ENCODE peak calls at places on chromosomes 4 and X, in nine cellular contexts. B, S, W, Y, K, D, H, L and E are unnamed samples.

GRCh38 chrX:136627381-136627780 is 20.6 kb upstream of the CD40LG start:
- DNase-seq in L (no peak), B (no peak), Y (no peak), W (no peak), D (no peak), S (no peak), K (no peak), H (no peak), E (no peak)

GRCh38 chr4:80180743-80181142 is 16.6 kb upstream of the PRDM8 start:
- DNase-seq in B (no peak), Y (no peak), L (no peak), D (no peak), W (no peak), S (no peak), H (no peak), K (no peak), E (no peak)

GRCh38 chr4:169009281-169010124 is 552 bp downstream of the CBR4 start:
- DNase-seq in B (peak), Y (peak), K (peak), L (peak), D (peak), W (peak), H (peak), S (peak), E (no peak)

GRCh38 chr4:187176261-187176910 is 452.7 kb upstream of the FAT1 start:
- DNase-seq in Y (no peak), H (peak), B (no peak), K (no peak), S (no peak), W (no peak), D (no peak), L (no peak), E (no peak)

GRCh38 chrX:102930990-102931756 is 5.9 kb upstream of the RAB40AL start:
- DNase-seq in Y (no peak), S (no peak), L (no peak), H (no peak), K (no peak), B (no peak), D (no peak), W (no peak), E (no peak)

GRCh38 chr4:184352891-184353290 is 121.5 kb downstream of the IRF2 start:
- DNase-seq in D (no peak), S (no peak), L (no peak), H (no peak), W (no peak), K (no peak), B (no peak), Y (no peak), E (no peak)

GRCh38 chrX:51494409-51494808 is 2.0 kb downstream of the NUDT11 start:
- DNase-seq in Y (no peak), D (no peak), L (no peak), W (no peak), H (peak), K (no peak), S (no peak), B (no peak), E (no peak)

GRCh38 chr4:105042451-105042850 is 104.2 kb upstream of the TET2 start:
- DNase-seq in W (no peak), S (no peak), B (no peak), D (no peak), K (no peak), L (no peak), H (no peak), Y (no peak), E (no peak)

GRCh38 chr4:181281451-181281850 is 961.8 kb upstream of the TENM3 start:
- DNase-seq in Y (no peak), D (no peak), S (no peak), K (no peak), L (no peak), B (no peak), W (no peak), H (no peak), E (no peak)

GRCh38 chr4:139872274-139872673 is 206.7 kb downstream of the MGST2 start:
- DNase-seq in L (no peak), S (no peak), Y (no peak), H (peak), W (no peak), B (no peak), K (no peak), D (no peak), E (no peak)

GRCh38 chr4:118318931-118319330 is 33.9 kb downstream of the PRSS12 start:
- DNase-seq in Y (no peak), K (no peak), S (no peak), H (no peak), L (no peak), W (no peak), B (no peak), D (no peak), E (no peak)

GRCh38 chrX:21837056-21837455 is 2.4 kb upstream of the MBTPS2 start:
- DNase-seq in K (no peak), H (no peak), S (no peak), W (no peak), L (no peak), B (no peak), D (no peak), Y (no peak), E (no peak)

GRCh38 chrX:21840199-21840557 is 761 bp downstream of the MBTPS2 start:
- DNase-seq in Y (no peak), H (no peak), L (no peak), D (no peak), S (no peak), K (no peak), W (no peak), B (no peak), E (no peak)

GRCh38 chrX:21838937-21839333 is 482 bp upstream of the MBTPS2 start:
- DNase-seq in H (peak), B (no peak), K (no peak), D (no peak), L (no peak), Y (no peak), W (no peak), S (no peak), E (no peak)

GRCh38 chrX:21843179-21843578 is 3.8 kb downstream of the MBTPS2 start:
- DNase-seq in H (no peak), L (no peak), B (no peak), W (no peak), Y (no peak), S (no peak), K (no peak), D (no peak), E (no peak)

DNA sequence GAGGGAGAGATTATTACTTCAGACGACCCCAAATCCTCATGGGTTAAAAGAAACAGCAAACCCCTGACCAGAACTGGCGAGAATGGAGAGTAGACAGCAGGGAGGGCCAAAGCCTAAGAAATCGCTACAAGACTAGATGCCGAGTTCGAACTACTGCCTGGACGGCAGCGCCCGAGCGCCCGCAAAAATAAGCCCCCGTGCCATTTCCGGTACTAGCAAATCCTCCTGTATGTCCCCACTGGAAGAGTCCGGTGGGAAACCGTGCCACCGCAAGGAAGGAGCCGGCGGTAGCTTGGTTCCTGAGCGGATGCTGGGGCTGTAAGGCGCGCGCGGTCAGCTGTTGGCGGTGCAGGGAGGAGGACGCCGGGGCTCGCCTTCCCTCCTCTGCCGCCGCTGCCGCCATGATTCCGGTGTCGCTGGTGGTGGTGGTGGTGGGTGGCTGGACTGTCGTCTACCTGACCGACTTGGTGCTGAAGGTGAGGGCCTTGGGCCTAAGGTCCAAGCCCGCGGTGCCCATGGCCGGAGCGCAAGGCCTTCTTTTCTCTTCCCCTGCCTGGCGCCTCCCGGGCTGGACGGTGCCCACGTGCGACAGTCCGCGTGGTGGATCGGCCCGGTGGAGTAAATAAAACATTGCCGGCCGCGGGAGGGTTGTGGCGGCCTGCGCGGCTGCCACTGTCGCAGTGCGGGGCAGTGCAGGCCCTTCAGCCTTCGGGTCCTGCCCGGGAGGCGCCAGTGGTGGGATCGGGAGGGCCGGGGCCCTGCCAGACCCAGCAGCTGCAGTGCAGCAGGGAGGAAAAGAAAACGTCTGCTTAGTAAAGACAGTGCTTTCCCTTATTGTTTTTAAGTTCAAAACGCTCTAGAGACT is at the start of gene MBTPS2:
- DNase-seq in D (peak), S (peak), W (peak), L (peak), K (peak), Y (peak), H (peak), B (peak), E (peak)
- TF ChIP-seq CTCF in D (no peak), S (no peak), W (no peak), L (peak), K (no peak), Y (no peak), H (no peak), B (no peak), E (no peak)

DNA sequence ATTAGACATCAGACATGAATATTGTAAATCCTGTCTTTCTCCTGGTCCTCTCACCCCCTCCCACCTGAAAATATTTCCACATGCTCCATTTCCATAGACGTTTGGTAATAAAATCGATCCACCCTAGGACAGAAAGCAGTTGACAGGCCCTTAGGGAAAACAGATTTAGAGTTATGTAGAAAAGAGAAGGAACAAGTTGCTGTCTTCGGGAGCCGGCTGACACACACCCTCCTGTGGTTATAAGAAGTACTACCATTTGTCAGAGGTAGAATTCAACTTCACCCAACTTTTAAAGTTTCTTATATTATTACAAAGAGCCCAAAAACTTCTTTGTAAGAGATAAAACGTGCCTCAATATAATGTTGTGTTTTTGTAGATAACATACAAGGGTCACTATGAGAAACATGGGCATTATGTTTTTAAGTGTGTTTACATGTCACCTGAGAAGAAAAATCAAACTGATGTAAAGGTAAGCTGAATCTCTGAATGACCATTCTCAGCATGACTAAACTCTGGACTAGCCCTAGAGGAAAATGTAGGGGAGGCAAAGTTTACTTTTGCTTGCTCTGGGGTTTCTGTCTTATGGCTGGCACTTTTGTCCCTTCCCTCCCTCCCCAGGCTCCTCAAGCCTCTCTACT is 6.7 kb downstream of the MEPE start:
- DNase-seq in D (no peak), Y (no peak), L (no peak), W (peak), K (peak), H (peak), S (peak), B (no peak), E (no peak)
- TF ChIP-seq CTCF in D (peak), Y (peak), L (peak), W (peak), K (peak), H (peak), S (peak), B (peak), E (peak)

DNA sequence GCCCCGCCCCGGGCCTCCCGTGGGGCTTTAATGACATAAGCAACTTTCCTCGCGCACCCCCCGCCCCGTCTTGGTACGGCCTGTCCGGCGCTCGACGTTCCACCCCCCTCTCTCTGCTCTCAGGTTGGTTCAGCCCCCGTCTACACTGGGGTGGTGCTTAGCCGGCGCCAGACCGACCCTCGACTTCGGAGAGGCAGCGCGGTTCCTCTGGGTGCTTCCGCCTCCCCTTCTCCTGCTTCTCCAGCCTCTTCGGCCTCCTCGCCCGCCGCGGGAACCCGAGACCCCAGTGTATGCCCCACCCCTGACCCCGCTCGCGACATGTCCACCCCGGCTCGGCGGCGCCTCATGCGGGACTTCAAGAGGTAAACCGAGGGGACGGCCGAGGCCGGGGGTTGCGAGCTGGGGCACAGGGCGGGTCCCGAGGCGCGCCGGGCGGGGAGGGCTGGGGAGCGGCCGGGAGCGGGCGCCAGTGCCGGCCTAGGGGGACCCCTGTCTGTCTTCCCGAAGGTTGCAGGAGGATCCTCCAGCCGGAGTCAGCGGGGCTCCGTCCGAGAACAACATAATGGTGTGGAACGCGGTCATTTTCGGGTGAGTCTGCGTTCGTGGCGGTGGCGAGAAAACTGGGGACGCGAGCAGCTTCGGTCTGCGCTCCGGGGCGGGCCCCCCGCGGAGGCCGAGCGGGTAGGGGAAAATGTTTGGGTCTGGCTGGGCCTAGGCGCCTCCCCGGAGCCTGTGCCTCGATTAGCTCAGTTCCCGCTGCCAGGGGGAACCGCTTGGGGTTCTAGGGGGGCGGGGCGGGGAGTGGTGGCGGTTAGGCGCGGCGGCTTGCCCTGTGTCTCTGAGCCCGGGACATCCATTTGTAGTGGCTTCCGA is at the start of gene UBE2A:
- DNase-seq in K (peak), S (peak), B (peak), D (peak), L (peak), W (peak), H (peak), Y (peak), E (peak)
- TF ChIP-seq CTCF in K (no peak), S (peak), B (peak), D (peak), L (peak), W (peak), H (peak), Y (peak), E (peak)

GRCh38 chrX:19627081-19627480 is 111.8 kb upstream of the MAP3K15 start:
- DNase-seq in B (no peak), H (no peak), L (no peak), K (no peak), S (no peak), D (no peak), W (peak), Y (no peak), E (no peak)
- TF ChIP-seq CTCF in B (no peak), H (no peak), L (no peak), K (no peak), S (no peak), D (no peak), W (no peak), Y (no peak), E (no peak)

DNA sequence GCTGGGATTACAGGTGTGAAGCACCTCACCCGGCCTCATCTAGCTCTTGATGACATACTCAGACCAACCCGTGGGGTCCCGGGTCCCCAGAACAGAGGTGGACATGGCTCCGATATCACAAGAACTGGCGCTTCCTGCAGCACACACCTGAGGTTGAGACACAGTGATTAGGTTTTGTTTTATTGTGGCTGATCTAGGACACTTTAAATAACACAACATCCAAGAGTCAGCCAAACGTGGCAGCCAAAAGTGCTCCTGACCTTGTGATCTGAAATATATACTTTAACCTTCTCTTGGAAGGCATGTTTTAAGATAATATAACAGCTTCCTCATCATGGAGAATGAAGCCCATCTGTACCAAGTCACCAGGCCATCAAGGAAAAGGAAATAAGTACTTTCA is 198.9 kb downstream of the DHRSX start:
- DNase-seq in S (no peak), L (no peak), W (no peak), K (no peak), D (no peak), H (no peak), Y (no peak), B (no peak), E (no peak)
- TF ChIP-seq CTCF in S (no peak), L (no peak), W (no peak), K (no peak), D (no peak), H (no peak), Y (no peak), B (no peak), E (no peak)

DNA sequence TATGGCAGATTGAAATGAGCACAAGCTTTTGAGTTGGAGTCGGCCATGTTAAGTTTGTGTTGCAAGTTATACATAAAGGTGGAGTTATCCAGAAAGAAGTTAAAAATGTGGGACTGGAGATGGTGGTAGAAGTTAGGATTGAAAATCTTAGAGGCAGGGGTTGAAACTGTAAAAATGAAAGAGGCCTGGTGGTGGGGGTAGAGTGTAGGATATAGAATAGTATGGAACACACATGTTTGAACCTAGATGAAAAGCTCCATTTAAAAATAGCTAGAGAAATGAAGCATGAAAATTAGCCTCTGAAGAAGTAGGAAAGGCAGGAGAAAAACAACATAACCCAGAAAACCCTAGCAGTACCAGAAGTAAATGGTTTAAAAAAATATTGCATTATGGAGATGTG is 131.8 kb upstream of the ENPEP start:
- DNase-seq in H (peak), W (no peak), B (no peak), Y (no peak), D (no peak), L (no peak), S (peak), K (no peak), E (no peak)
- TF ChIP-seq CTCF in H (peak), W (peak), B (peak), Y (no peak), D (peak), L (peak), S (peak), K (peak), E (peak)